ENCODE peak calls at places on chromosomes 13 and 19, in four cellular contexts. T, N, V and E are unnamed samples.

GRCh38 chr19:5828661-5829566 is 10.6 kb downstream of the FUT6 start:
- DNase-seq in N (peak), T (no peak), V (no peak), E (no peak)

GRCh38 chr13:113404723-113405471 is 41.0 kb upstream of the GRTP1 start:
- DNase-seq in N (no peak), T (no peak), V (no peak), E (no peak)

GRCh38 chr13:112747256-112747655 is 57.4 kb downstream of the ATP11A start:
- DNase-seq in T (no peak), V (no peak), N (no peak), E (no peak)

GRCh38 chr13:93752506-93752905 is 525.9 kb downstream of the GPC6 start:
- DNase-seq in V (no peak), T (no peak), N (no peak), E (no peak)

GRCh38 chr13:49441846-49442245 is 2.0 kb downstream of the CAB39L start:
- DNase-seq in N (no peak), T (no peak), V (no peak), E (no peak)

GRCh38 chr13:94239135-94239534 is 240.3 kb downstream of the DCT start:
- DNase-seq in V (no peak), T (no peak), N (no peak), E (no peak)

GRCh38 chr13:109700176-109700575 is 86.2 kb downstream of the IRS2 start:
- DNase-seq in T (no peak), V (no peak), N (peak), E (peak)

GRCh38 chr19:14686411-14686810 is 3.4 kb upstream of the ZNF333 start:
- DNase-seq in T (no peak), N (no peak), V (peak), E (no peak)

GRCh38 chr13:91747164-91747563 is 348.7 kb downstream of the GPC5 start:
- DNase-seq in T (no peak), V (peak), N (no peak), E (no peak)

GRCh38 chr13:100694722-100695644 is 20.4 kb upstream of the TMTC4 start:
- DNase-seq in N (peak), V (peak), T (peak), E (peak)

DNA sequence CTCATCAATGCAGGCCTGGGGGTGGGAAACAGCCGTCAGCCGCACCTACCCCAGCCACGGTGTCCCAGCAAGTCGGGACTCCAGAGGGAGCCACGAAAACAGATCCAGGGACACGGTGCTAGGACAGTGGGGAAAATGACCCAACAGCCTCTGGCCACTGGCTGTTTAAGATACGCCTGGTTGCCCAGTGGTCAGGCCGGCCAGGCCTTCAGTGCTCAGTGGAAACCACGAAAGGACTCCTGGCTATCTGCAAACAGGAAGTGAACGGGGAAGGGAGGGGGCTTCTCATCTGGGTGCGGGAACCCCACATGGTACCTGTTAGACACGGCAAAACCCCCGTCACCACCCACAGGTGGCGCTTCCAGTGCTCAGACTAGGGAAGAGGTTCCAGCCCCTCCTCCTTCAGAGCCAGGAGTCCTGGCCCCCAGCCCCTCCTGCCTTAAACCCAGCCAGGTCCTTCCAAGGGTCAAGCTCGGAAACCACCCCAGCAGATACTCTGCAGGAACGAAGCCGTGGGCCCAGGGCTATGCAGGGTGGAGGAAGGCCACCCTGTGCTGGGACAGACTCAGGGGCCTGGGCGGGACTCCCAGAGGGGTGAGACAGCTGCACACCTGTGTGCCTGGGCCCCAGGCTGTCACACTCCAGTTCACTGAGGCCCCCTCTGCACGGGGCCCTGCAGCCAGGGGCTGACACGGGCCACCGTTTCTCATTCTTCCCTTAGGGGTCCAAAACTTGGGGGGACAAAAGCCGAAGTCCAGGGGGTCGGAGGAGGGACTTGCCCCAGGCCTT is 4.5 kb downstream of the PPP1R12C start:
- DNase-seq in N (peak), T (no peak), V (no peak), E (no peak)
- TF ChIP-seq RNF2 in N (no peak), T (no peak), V (no peak), E (no peak)

GRCh38 chr13:33217256-33217655 is 68.3 kb downstream of the STARD13 start:
- DNase-seq in T (no peak), N (no peak), V (no peak), E (no peak)
- TF ChIP-seq HDAC2 in T (no peak), N (no peak), V (no peak), E (no peak)

GRCh38 chr13:79779061-79779460 is 298.1 kb downstream of the NDFIP2 start:
- DNase-seq in T (no peak), V (no peak), N (no peak), E (no peak)
- TF ChIP-seq RNF2 in T (no peak), V (no peak), N (no peak), E (no peak)

GRCh38 chr13:97028441-97029299 is 34.4 kb upstream of the OXGR1 start:
- DNase-seq in V (peak), T (no peak), N (peak), E (peak)
- TF ChIP-seq HDAC2 in V (no peak), T (no peak), N (no peak), E (no peak)

GRCh38 chr13:29596064-29596418 is 553 bp upstream of the SLC7A1 start:
- DNase-seq in N (no peak), T (no peak), V (no peak), E (no peak)

GRCh38 chr13:29594710-29595379 is 643 bp downstream of the SLC7A1 start:
- DNase-seq in V (no peak), N (peak), T (no peak), E (peak)

GRCh38 chr13:29593605-29594297 is 1.7 kb downstream of the SLC7A1 start:
- DNase-seq in T (no peak), N (no peak), V (no peak), E (no peak)

GRCh38 chr13:29595380-29596063 is at the start of gene SLC7A1:
- DNase-seq in N (peak), T (peak), V (peak), E (peak)

DNA sequence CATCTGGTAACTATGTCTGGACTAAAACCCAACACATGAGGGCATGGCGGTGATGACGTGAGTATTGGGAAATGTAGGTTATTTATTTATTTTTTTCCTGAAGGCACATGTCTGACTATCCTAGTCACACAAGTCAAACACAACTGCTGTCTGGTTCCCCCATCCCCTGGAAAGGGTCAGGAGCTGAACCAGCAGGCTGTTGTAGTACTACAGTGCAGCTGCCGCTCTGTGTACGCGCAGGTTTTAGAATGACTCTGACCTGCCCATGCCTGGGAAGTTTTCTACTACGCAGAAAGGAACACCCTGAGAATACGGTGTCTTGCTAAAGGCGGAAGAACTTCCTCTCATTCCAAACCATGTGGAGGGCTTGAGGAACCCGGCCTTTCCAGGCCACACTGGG is 1.2 kb downstream of the SLC7A1 start:
- DNase-seq in N (no peak), T (no peak), V (peak), E (peak)
- TF ChIP-seq RNF2 in N (no peak), T (no peak), V (no peak), E (no peak)